ENCODE peak calls at places on chromosomes 16 and 17, in six cellular contexts. Q is mesenchymal stem cell, A is OCI-LY7, K is PC-3, S is heart right ventricle, V is left lung. Z is an unnamed sample.

GRCh38 chr17:49291929-49292328 is 61.3 kb upstream of the PHOSPHO1 start:
- DNase-seq in Q (no peak), A (no peak), K (no peak), S (no peak), V (no peak), Z (no peak)

GRCh38 chr17:35449371-35449931 is 885 bp upstream of the SLFN13 start:
- DNase-seq in Q (peak; percentile 3), A (no peak), K (no peak), S (peak; percentile 26), V (peak; percentile 85), Z (peak; percentile 81)

GRCh38 chr16:15765880-15766279 is 90.9 kb downstream of the MYH11 start:
- DNase-seq in Q (peak; percentile 55), A (peak; percentile 94), K (peak; percentile 62), S (no peak), V (no peak), Z (no peak)

GRCh38 chr16:2432801-2433505 is 3.7 kb downstream of the CCNF start:
- DNase-seq in Q (no peak), A (no peak), K (no peak), S (no peak), V (no peak), Z (no peak)

GRCh38 chr16:73192227-73192894 is 144.4 kb upstream of the ZFHX3 start:
- DNase-seq in Q (no peak), A (no peak), K (no peak), S (no peak), V (no peak), Z (no peak)

GRCh38 chr16:88759245-88759975 is 25.6 kb downstream of the PIEZO1 start:
- DNase-seq in Q (peak; percentile 81), A (no peak), K (no peak), S (no peak), V (peak; percentile 89), Z (no peak)

GRCh38 chr16:23453338-23454052 is 506 bp upstream of the COG7 start:
- DNase-seq in Q (no peak), A (no peak), K (no peak), S (no peak), V (no peak), Z (no peak)

GRCh38 chr17:40559016-40559853 is 6.0 kb downstream of the CCR7 start:
- DNase-seq in Q (no peak), A (no peak), K (no peak), S (no peak), V (no peak), Z (peak; percentile 69)

GRCh38 chr16:62872339-62872738 is 836.1 kb upstream of the CDH8 start:
- DNase-seq in Q (no peak), A (no peak), K (no peak), S (no peak), V (no peak), Z (no peak)

GRCh38 chr16:54236761-54237160 is 49.8 kb downstream of the IRX3 start:
- DNase-seq in Q (no peak), A (no peak), K (no peak), S (no peak), V (no peak), Z (no peak)

GRCh38 chr17:42200702-42201101 is 6.4 kb upstream of the GHDC start:
- DNase-seq in Q (no peak), A (no peak), K (no peak), S (peak; percentile 48), V (no peak), Z (peak; percentile 75)

GRCh38 chr17:49676276-49676868 is 1.5 kb downstream of the SPOP start:
- DNase-seq in Q (peak; percentile 65), A (peak; percentile 96), K (no peak), S (no peak), V (no peak), Z (no peak)

GRCh38 chr16:3727806-3728381 is 10.6 kb upstream of the TRAP1 start:
- DNase-seq in Q (no peak), A (no peak), K (no peak), S (no peak), V (no peak), Z (no peak)

GRCh38 chr16:67238806-67239470 is 8.3 kb downstream of the FHOD1 start:
- DNase-seq in Q (no peak), A (no peak), K (no peak), S (no peak), V (peak; percentile 30), Z (peak; percentile 54)

GRCh38 chr16:11256657-11257130 is 690 bp upstream of the SOCS1 start:
- DNase-seq in Q (peak; percentile 81), A (no peak), K (peak; percentile 41), S (peak; percentile 76), V (peak; percentile 92), Z (peak; percentile 84)

GRCh38 chr17:2048805-2049204 is 6.1 kb upstream of the HIC1 start:
- DNase-seq in Q (no peak), A (no peak), K (no peak), S (no peak), V (peak; percentile 18), Z (no peak)

GRCh38 chr16:16118337-16118736 is 105.0 kb downstream of the ABCC6 start:
- DNase-seq in Q (no peak), A (peak; percentile 49), K (no peak), S (no peak), V (no peak), Z (no peak)

GRCh38 chr17:4307179-4307930 is 43.6 kb upstream of the ANKFY1 start:
- DNase-seq in Q (no peak), A (no peak), K (no peak), S (no peak), V (no peak), Z (no peak)

GRCh38 chr16:71847096-71847495 is 1.3 kb downstream of the ATXN1L start:
- DNase-seq in Q (no peak), A (no peak), K (no peak), S (no peak), V (no peak), Z (no peak)
- H3K4me3 ChIP-seq in Q (no peak overlapping the region), A (peak overlapping the region; percentile 89), K (peak overlapping the region; percentile 82), S (peak overlapping the region; percentile 98), V (no peak overlapping the region), Z (no peak overlapping the region)

GRCh38 chr16:51243836-51244483 is 92.9 kb upstream of the SALL1 start:
- DNase-seq in Q (peak; percentile 19), A (no peak), K (no peak), S (no peak), V (no peak), Z (no peak)
- H3K27ac ChIP-seq in Q (no peak overlapping the region), A (no peak overlapping the region), K (no peak overlapping the region), S (no peak overlapping the region), V (no peak overlapping the region), Z (no peak overlapping the region)

GRCh38 chr16:71540-72341 is 690 bp downstream of the RHBDF1 start:
- DNase-seq in Q (peak; percentile 90), A (no peak), K (peak; percentile 93), S (peak; percentile 62), V (no peak), Z (peak; percentile 83)
- H3K4me1 ChIP-seq in Q (peaks cover 86% of the 10 kb centered on the region), A (peaks cover 10% of the 10 kb centered on the region), K (peaks cover 32% of the 10 kb centered on the region), S (peaks cover 91% of the 10 kb centered on the region), V (peaks cover 63% of the 10 kb centered on the region), Z (no peaks in the 10 kb centered on the region)

GRCh38 chr17:50918933-50919296 is 52.8 kb upstream of the TOB1 start:
- DNase-seq in Q (peak; percentile 27), A (no peak), K (no peak), S (no peak), V (no peak), Z (no peak)
- H3K4me3 ChIP-seq in Q (no peak overlapping the region), A (no peak overlapping the region), K (no peak overlapping the region), S (no peak overlapping the region), V (no peak overlapping the region), Z (no peak overlapping the region)

GRCh38 chr17:77453613-77454559 is 313.1 kb downstream of the SEC14L1 start:
- DNase-seq in Q (no peak), A (peak; percentile 86), K (no peak), S (peak; percentile 38), V (peak; percentile 86), Z (no peak)
- H3K27ac ChIP-seq in Q (no peak overlapping the region), A (peak overlapping the region; percentile 95), K (no peak overlapping the region), S (peak overlapping the region; percentile 85), V (peak overlapping the region; percentile 70), Z (no peak overlapping the region)

DNA sequence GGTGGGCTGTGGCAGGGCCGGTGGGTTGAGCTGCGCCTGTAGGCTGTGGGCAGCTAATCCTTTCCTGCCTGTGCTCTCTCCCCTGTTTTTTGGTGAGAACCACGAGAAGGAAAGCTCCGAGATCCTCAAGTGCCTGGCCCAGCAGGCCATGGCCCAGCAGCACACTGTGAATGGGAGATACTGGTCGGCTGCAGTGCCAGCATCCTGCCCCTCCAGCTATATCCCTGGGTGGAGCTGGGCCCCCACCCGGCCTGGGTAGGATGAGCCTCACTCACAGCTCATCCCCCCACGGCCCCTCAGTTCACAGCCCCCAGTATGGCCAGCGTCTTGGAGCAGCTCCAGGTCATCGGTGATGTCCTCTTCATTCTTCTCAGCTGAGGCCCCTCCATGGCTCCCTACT is 164.4 kb upstream of the ZNF267 start:
- DNase-seq in Q (no peak), A (no peak), K (no peak), S (no peak), V (peak; percentile 69), Z (no peak)
- H3K4me1 ChIP-seq in Q (peaks cover under 1% of the 10 kb centered on the region), A (peaks cover 8% of the 10 kb centered on the region), K (peaks cover 2% of the 10 kb centered on the region), S (peaks cover 2% of the 10 kb centered on the region), V (peaks cover 9% of the 10 kb centered on the region), Z (no peaks in the 10 kb centered on the region)

DNA sequence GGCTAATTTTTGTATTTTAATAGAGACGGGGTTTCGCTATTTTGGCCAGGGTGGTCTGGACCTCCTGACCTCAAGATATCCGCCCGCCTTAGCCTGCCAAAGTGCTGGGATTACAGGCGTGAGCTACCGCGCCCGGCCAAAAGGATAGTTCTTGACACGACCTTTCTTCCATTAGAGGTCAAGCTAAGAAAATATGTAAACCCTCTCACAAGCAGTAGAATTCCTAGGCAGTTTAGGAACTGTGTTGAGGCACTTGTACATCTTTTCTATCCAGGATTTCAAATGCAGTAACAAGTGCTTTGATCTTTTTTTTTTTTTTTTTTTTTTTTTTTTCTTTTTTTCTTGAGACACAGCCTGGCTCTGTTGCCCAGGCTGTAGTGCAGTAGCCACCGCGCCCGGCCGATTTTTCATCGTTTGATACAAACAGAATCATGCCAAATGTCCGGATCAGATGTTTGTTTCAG is 1.4 kb upstream of the ARL6IP1 start:
- DNase-seq in Q (no peak), A (no peak), K (no peak), S (no peak), V (no peak), Z (no peak)
- H3K4me3 ChIP-seq in Q (no peak overlapping the region), A (no peak overlapping the region), K (peak overlapping the region; percentile 67), S (peak overlapping the region; percentile 91), V (no peak overlapping the region), Z (no peak overlapping the region)

GRCh38 chr17:63439682-63440081 is 6.4 kb downstream of the CYB561 start:
- DNase-seq in Q (peak; percentile 58), A (no peak), K (peak; percentile 68), S (no peak), V (no peak), Z (peak; percentile 27)
- H3K27ac ChIP-seq in Q (peak overlapping the region; percentile 22), A (no peak overlapping the region), K (peak overlapping the region; percentile 66), S (peak overlapping the region; percentile 69), V (peak overlapping the region; percentile 62), Z (no peak overlapping the region)

Z was measured in aorta.